ENCODE peak calls at places on chromosomes 1 and 21, in ten cellular contexts. I is upper lobe of right lung; Y is NCI-H774; O is left ventricle myocardium inferior; E is CD4-positive, CD25-positive, alpha-beta regulatory T cell; N is activated CD4-positive, alpha-beta T cell treated with anti-CD3 and anti-CD28 coated beads, Interleukin-2, amount 50 U/mL, for 1 hour; U is NAMALWA; P is ureter; L is H9; K is activated CD8-positive, alpha-beta memory T cell treated with anti-CD3 and anti-CD28 coated beads for 48 hours. T is an unnamed sample.

GRCh38 chr1:234495231-234495990 is 16.4 kb upstream of the TARBP1 start:
- DNase-seq in O (no peak), I (no peak), P (no peak), Y (no peak), E (no peak), U (peak; percentile 50), L (no peak), N (no peak), K (no peak), T (no peak)

GRCh38 chr21:36337099-36337509 is 17.1 kb downstream of the MORC3 start:
- DNase-seq in U (no peak), L (no peak), Y (no peak), I (no peak), K (no peak), O (no peak), E (no peak), P (no peak), N (no peak), T (no peak)

GRCh38 chr21:45990741-45991605 is 9.4 kb downstream of the COL6A1 start:
- DNase-seq in P (peak; percentile 43), U (no peak), E (no peak), Y (no peak), N (no peak), I (peak; percentile 61), O (peak; percentile 18), K (no peak), L (no peak), T (no peak)

GRCh38 chr1:162215902-162216301 is 146.4 kb downstream of the NOS1AP start:
- DNase-seq in N (no peak), O (no peak), P (peak; percentile 55), K (no peak), U (no peak), L (peak; percentile 43), I (no peak), Y (no peak), E (no peak), T (no peak)

GRCh38 chr1:151653397-151653796 is 41.5 kb downstream of the SNX27 start:
- DNase-seq in U (no peak), L (no peak), Y (no peak), K (no peak), E (no peak), O (no peak), N (no peak), P (no peak), I (no peak), T (no peak)

GRCh38 chr1:239891621-239892358 is 199.9 kb upstream of the FMN2 start:
- DNase-seq in I (no peak), Y (no peak), N (no peak), K (no peak), U (no peak), L (no peak), O (no peak), P (no peak), E (no peak), T (no peak)

GRCh38 chr1:228364068-228364705 is 42.4 kb downstream of the TRIM11 start:
- DNase-seq in U (no peak), Y (no peak), K (no peak), L (no peak), O (peak; percentile 6), P (no peak), I (peak; percentile 57), N (no peak), E (no peak), T (no peak)

GRCh38 chr1:235745448-235746136 is 96.0 kb upstream of the GNG4 start:
- DNase-seq in O (no peak), Y (no peak), I (no peak), N (no peak), U (no peak), K (no peak), L (no peak), P (no peak), E (no peak), T (no peak)

GRCh38 chr1:16022393-16022792 is 557 bp downstream of the CLCNKA start:
- DNase-seq in K (no peak), Y (no peak), E (no peak), I (no peak), P (no peak), O (no peak), N (no peak), L (no peak), U (no peak), T (no peak)

GRCh38 chr21:21624674-21625073 is 626.5 kb downstream of the NCAM2 start:
- DNase-seq in P (no peak), U (no peak), L (no peak), N (no peak), O (no peak), E (no peak), K (no peak), I (no peak), Y (no peak), T (no peak)

GRCh38 chr1:61441723-61442262 is 283.1 kb downstream of the TM2D1 start:
- DNase-seq in P (no peak), O (peak; percentile 66), U (no peak), I (no peak), N (no peak), Y (no peak), E (no peak), K (no peak), L (no peak), T (no peak)

GRCh38 chr1:197557302-197557701 is 218.0 kb downstream of the DENND1B start:
- DNase-seq in Y (no peak), I (no peak), K (no peak), O (no peak), U (no peak), L (no peak), E (no peak), N (no peak), P (no peak), T (no peak)

GRCh38 chr1:207316622-207317510 is 4.6 kb upstream of the CD55 start:
- DNase-seq in Y (no peak), U (no peak), I (no peak), O (no peak), N (no peak), E (no peak), L (peak; percentile 43), K (no peak), P (peak; percentile 84), T (no peak)

GRCh38 chr1:174158767-174159252 is 510 bp upstream of the RABGAP1L start:
- DNase-seq in N (no peak), O (no peak), I (no peak), L (no peak), Y (peak; percentile 46), U (no peak), E (no peak), P (no peak), K (no peak), T (peak; percentile 6)

GRCh38 chr1:32770221-32770731 is 46.9 kb downstream of the YARS1 start:
- DNase-seq in E (no peak), L (peak; percentile 40), K (no peak), U (no peak), Y (no peak), O (no peak), I (peak; percentile 54), N (no peak), P (no peak), T (no peak)

GRCh38 chr1:223224465-223224864 is 81.4 kb upstream of the TLR5 start:
- DNase-seq in U (no peak), O (no peak), E (no peak), P (no peak), N (no peak), Y (no peak), L (peak; percentile 75), K (no peak), I (no peak), T (no peak)

GRCh38 chr1:16393255-16394177 is 26.5 kb downstream of the SZRD1 start:
- DNase-seq in E (no peak), K (no peak), I (no peak), O (no peak), L (no peak), Y (no peak), P (no peak), U (peak; percentile 37), N (no peak), T (no peak)

T was measured in frontal cortex.